ENCODE peak calls at places on chromosomes 5 and 9, in four cellular contexts. One of them, this sample, is unnamed.

GRCh38 chr9:6506571-6506970 is 93.6 kb downstream of the UHRF2 start:
- DNase-seq in psoas muscle: no peak
- DNase-seq in endothelial cell of umbilical vein: no peak
- DNase-seq in lower lobe of right lung: no peak
- DNase-seq in this sample: peak; percentile 49

GRCh38 chr5:10565785-10566506 is 2.1 kb downstream of the ANKRD33B start:
- DNase-seq in endothelial cell of umbilical vein: no peak
- DNase-seq in lower lobe of right lung: no peak
- DNase-seq in psoas muscle: peak; percentile 50
- DNase-seq in this sample: no peak

GRCh38 chr9:14452539-14452938 is 138.6 kb upstream of the NFIB start:
- DNase-seq in psoas muscle: no peak
- DNase-seq in lower lobe of right lung: no peak
- DNase-seq in endothelial cell of umbilical vein: no peak
- DNase-seq in this sample: no peak

GRCh38 chr5:32230356-32231099 is 56.4 kb upstream of the GOLPH3 start:
- DNase-seq in endothelial cell of umbilical vein: no peak
- DNase-seq in lower lobe of right lung: no peak
- DNase-seq in psoas muscle: no peak
- DNase-seq in this sample: no peak

GRCh38 chr5:39158127-39158593 is 61.2 kb downstream of the FYB1 start:
- DNase-seq in psoas muscle: no peak
- DNase-seq in endothelial cell of umbilical vein: peak; percentile 32
- DNase-seq in lower lobe of right lung: peak; percentile 52
- DNase-seq in this sample: no peak

GRCh38 chr9:123929177-123929869 is 603 bp downstream of the DENND1A start:
- DNase-seq in endothelial cell of umbilical vein: no peak
- DNase-seq in lower lobe of right lung: peak; percentile 48
- DNase-seq in psoas muscle: peak; percentile 59
- DNase-seq in this sample: no peak

GRCh38 chr5:159403906-159404641 is 73.8 kb upstream of the IL12B start:
- DNase-seq in lower lobe of right lung: no peak
- DNase-seq in psoas muscle: no peak
- DNase-seq in endothelial cell of umbilical vein: no peak
- DNase-seq in this sample: no peak

GRCh38 chr5:173620784-173621183 is 4.3 kb upstream of the BOD1 start:
- DNase-seq in psoas muscle: no peak
- DNase-seq in endothelial cell of umbilical vein: no peak
- DNase-seq in lower lobe of right lung: no peak
- DNase-seq in this sample: no peak

GRCh38 chr5:132767150-132767549 is 9.9 kb downstream of the SEPTIN8 start:
- DNase-seq in psoas muscle: no peak
- DNase-seq in endothelial cell of umbilical vein: peak; percentile 22
- DNase-seq in lower lobe of right lung: no peak
- DNase-seq in this sample: no peak

GRCh38 chr5:181170996-181171395 is 23.6 kb downstream of the OR2V2 start:
- DNase-seq in endothelial cell of umbilical vein: no peak
- DNase-seq in lower lobe of right lung: no peak
- DNase-seq in psoas muscle: no peak
- DNase-seq in this sample: peak; percentile 58

GRCh38 chr9:115164511-115164974 is 46.6 kb upstream of the TNC start:
- DNase-seq in psoas muscle: no peak
- DNase-seq in endothelial cell of umbilical vein: no peak
- DNase-seq in lower lobe of right lung: no peak
- DNase-seq in this sample: no peak

GRCh38 chr5:34865131-34865530 is 26.2 kb downstream of the TTC23L start:
- DNase-seq in endothelial cell of umbilical vein: peak; percentile 8
- DNase-seq in lower lobe of right lung: no peak
- DNase-seq in psoas muscle: no peak
- DNase-seq in this sample: no peak

GRCh38 chr5:115702025-115702424 is 76.2 kb upstream of the TMED7 start:
- DNase-seq in psoas muscle: no peak
- DNase-seq in endothelial cell of umbilical vein: no peak
- DNase-seq in lower lobe of right lung: no peak
- DNase-seq in this sample: no peak

GRCh38 chr5:74953961-74954720 is 88.0 kb upstream of the FAM169A start:
- DNase-seq in endothelial cell of umbilical vein: no peak
- DNase-seq in psoas muscle: no peak
- DNase-seq in lower lobe of right lung: no peak
- DNase-seq in this sample: no peak

GRCh38 chr5:93572773-93573626 is 8.0 kb downstream of the NR2F1-AS1 start:
- DNase-seq in lower lobe of right lung: no peak
- DNase-seq in psoas muscle: no peak
- DNase-seq in endothelial cell of umbilical vein: no peak
- DNase-seq in this sample: no peak

GRCh38 chr5:147520450-147520849 is 10.6 kb upstream of the DPYSL3 start:
- DNase-seq in lower lobe of right lung: no peak
- DNase-seq in psoas muscle: no peak
- DNase-seq in endothelial cell of umbilical vein: no peak
- DNase-seq in this sample: no peak

GRCh38 chr9:35385042-35385441 is 104.9 kb upstream of the RUSC2 start:
- DNase-seq in psoas muscle: no peak
- DNase-seq in lower lobe of right lung: no peak
- DNase-seq in endothelial cell of umbilical vein: peak; percentile 52
- DNase-seq in this sample: peak; percentile 31

GRCh38 chr9:126650830-126651341 is 37.2 kb downstream of the LMX1B start:
- DNase-seq in endothelial cell of umbilical vein: no peak
- DNase-seq in psoas muscle: no peak
- DNase-seq in lower lobe of right lung: no peak
- DNase-seq in this sample: no peak

GRCh38 chr9:112051812-112052211 is 123.3 kb downstream of the SUSD1 start:
- DNase-seq in endothelial cell of umbilical vein: no peak
- DNase-seq in psoas muscle: no peak
- DNase-seq in lower lobe of right lung: no peak
- DNase-seq in this sample: no peak

GRCh38 chr9:112047538-112048066 is 127.5 kb downstream of the SUSD1 start:
- DNase-seq in lower lobe of right lung: no peak
- DNase-seq in endothelial cell of umbilical vein: no peak
- DNase-seq in psoas muscle: no peak
- DNase-seq in this sample: no peak

GRCh38 chr9:112048924-112049785 is 125.9 kb downstream of the SUSD1 start:
- DNase-seq in endothelial cell of umbilical vein: no peak
- DNase-seq in lower lobe of right lung: no peak
- DNase-seq in psoas muscle: no peak
- DNase-seq in this sample: peak; percentile 59

GRCh38 chr9:112049834-112050516 is 125.1 kb downstream of the SUSD1 start:
- DNase-seq in lower lobe of right lung: no peak
- DNase-seq in endothelial cell of umbilical vein: no peak
- DNase-seq in psoas muscle: no peak
- DNase-seq in this sample: peak; percentile 49

GRCh38 chr9:112050544-112051475 is 124.3 kb downstream of the SUSD1 start:
- DNase-seq in endothelial cell of umbilical vein: peak; percentile 92
- DNase-seq in psoas muscle: no peak
- DNase-seq in lower lobe of right lung: no peak
- DNase-seq in this sample: peak; percentile 99
- H3K4me3 ChIP-seq in endothelial cell of umbilical vein: no peak overlapping the region
- H3K4me3 ChIP-seq in psoas muscle: no peak overlapping the region
- H3K4me3 ChIP-seq in lower lobe of right lung: no peak overlapping the region
- H3K4me3 ChIP-seq in this sample: no peak overlapping the region

GRCh38 chr9:136267261-136268111 is 21.9 kb upstream of the QSOX2 start:
- DNase-seq in endothelial cell of umbilical vein: peak; percentile 73
- DNase-seq in lower lobe of right lung: peak; percentile 88
- DNase-seq in psoas muscle: peak; percentile 88
- DNase-seq in this sample: peak; percentile 31
- TF ChIP-seq CTCF in endothelial cell of umbilical vein: no peak
- TF ChIP-seq CTCF in lower lobe of right lung: peak; percentile 20
- TF ChIP-seq CTCF in psoas muscle: no peak
- TF ChIP-seq CTCF in this sample: no peak

DNA sequence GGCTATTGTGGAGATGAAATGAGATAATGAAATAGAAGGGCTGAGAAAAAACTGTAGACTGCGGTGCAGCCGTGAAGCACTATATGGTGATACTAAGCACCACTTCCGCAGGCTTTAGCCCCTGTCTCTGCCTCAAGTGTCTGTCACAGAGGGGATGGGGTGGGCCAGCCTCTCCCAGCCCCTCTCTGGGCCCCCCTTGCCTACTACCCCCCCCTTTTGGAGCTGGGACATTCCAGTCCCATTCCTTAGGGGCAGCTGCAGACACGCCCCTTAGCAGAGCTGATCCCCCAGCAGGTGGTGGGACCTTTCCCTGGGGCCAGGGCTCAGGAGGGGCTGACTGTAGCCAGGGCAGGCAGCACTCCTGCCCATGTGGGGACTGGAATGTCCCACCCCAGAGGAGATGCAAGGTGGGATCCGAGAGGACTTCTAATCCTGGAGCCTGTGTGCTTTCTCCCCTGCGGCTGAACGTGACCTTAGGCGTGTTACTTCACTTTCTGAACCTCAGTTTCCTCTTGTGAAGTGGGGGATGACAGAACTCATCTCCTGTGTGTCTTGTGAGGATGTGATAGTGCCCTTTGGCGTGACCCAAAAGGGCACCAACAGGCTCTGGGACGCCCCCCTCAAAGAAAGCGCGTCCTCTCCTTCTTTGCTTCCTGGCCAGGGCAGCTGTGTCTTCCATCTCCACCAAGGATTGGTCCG is 2.0 kb downstream of the N4BP3 start:
- DNase-seq in lower lobe of right lung: no peak
- DNase-seq in endothelial cell of umbilical vein: no peak
- DNase-seq in psoas muscle: no peak
- DNase-seq in this sample: no peak
- H3K4me3 ChIP-seq in lower lobe of right lung: peak overlapping the region; percentile 63
- H3K4me3 ChIP-seq in endothelial cell of umbilical vein: peak overlapping the region; percentile 69
- H3K4me3 ChIP-seq in psoas muscle: peak overlapping the region; percentile 64
- H3K4me3 ChIP-seq in this sample: no peak overlapping the region

GRCh38 chr5:59319286-59319685 is 574.2 kb downstream of the PDE4D start:
- DNase-seq in psoas muscle: no peak
- DNase-seq in endothelial cell of umbilical vein: peak; percentile 31
- DNase-seq in lower lobe of right lung: no peak
- DNase-seq in this sample: no peak

GRCh38 chr5:59320420-59320819 is 573.1 kb downstream of the PDE4D start:
- DNase-seq in endothelial cell of umbilical vein: no peak
- DNase-seq in lower lobe of right lung: no peak
- DNase-seq in psoas muscle: no peak
- DNase-seq in this sample: no peak

GRCh38 chr5:59322887-59323286 is 570.6 kb downstream of the PDE4D start:
- DNase-seq in endothelial cell of umbilical vein: no peak
- DNase-seq in lower lobe of right lung: no peak
- DNase-seq in psoas muscle: no peak
- DNase-seq in this sample: no peak

GRCh38 chr5:59322058-59322457 is 571.5 kb downstream of the PDE4D start:
- DNase-seq in endothelial cell of umbilical vein: peak; percentile 53
- DNase-seq in lower lobe of right lung: no peak
- DNase-seq in psoas muscle: no peak
- DNase-seq in this sample: no peak

DNA sequence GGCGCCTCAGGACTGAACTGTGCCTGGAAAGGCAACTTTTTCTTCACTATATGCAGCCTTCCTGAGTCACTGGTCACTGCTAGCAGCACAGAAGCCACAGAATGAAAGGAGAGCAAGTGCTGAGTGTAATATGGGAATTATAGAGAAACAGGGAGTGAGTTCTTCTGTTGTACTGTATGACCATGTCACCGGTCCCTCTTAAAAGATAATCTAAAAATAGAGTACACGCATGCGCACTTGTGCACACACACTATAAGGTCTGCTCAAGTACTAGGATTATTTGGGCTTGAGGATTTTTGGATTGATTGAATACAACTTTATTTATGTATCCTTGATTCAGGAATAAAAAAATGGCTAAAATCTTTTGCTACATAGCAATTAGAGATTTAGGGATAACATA is 571.9 kb downstream of the PDE4D start:
- DNase-seq in psoas muscle: no peak
- DNase-seq in endothelial cell of umbilical vein: no peak
- DNase-seq in lower lobe of right lung: no peak
- DNase-seq in this sample: no peak
- TF ChIP-seq CTCF in psoas muscle: no peak
- TF ChIP-seq CTCF in endothelial cell of umbilical vein: no peak
- TF ChIP-seq CTCF in lower lobe of right lung: no peak
- TF ChIP-seq CTCF in this sample: no peak

GRCh38 chr5:135574493-135574892 is 4.3 kb downstream of the CXCL14 start:
- DNase-seq in psoas muscle: no peak
- DNase-seq in lower lobe of right lung: no peak
- DNase-seq in endothelial cell of umbilical vein: no peak
- DNase-seq in this sample: no peak

GRCh38 chr5:135578685-135579341 is at the start of gene CXCL14:
- DNase-seq in endothelial cell of umbilical vein: no peak
- DNase-seq in psoas muscle: peak; percentile 84
- DNase-seq in lower lobe of right lung: peak; percentile 55
- DNase-seq in this sample: peak; percentile 68

GRCh38 chr5:135578305-135578684 is 496 bp downstream of the CXCL14 start:
- DNase-seq in psoas muscle: no peak
- DNase-seq in endothelial cell of umbilical vein: no peak
- DNase-seq in lower lobe of right lung: no peak
- DNase-seq in this sample: no peak

GRCh38 chr5:135576075-135576599 is 2.7 kb downstream of the CXCL14 start:
- DNase-seq in psoas muscle: no peak
- DNase-seq in endothelial cell of umbilical vein: no peak
- DNase-seq in lower lobe of right lung: no peak
- DNase-seq in this sample: no peak

GRCh38 chr5:135577421-135577820 is 1.4 kb downstream of the CXCL14 start:
- DNase-seq in endothelial cell of umbilical vein: no peak
- DNase-seq in psoas muscle: no peak
- DNase-seq in lower lobe of right lung: no peak
- DNase-seq in this sample: no peak
- H3K4me3 ChIP-seq in endothelial cell of umbilical vein: no peak overlapping the region
- H3K4me3 ChIP-seq in psoas muscle: peak overlapping the region; percentile 57
- H3K4me3 ChIP-seq in lower lobe of right lung: no peak overlapping the region
- H3K4me3 ChIP-seq in this sample: peak overlapping the region; percentile 41

GRCh38 chr9:80049096-80049495 is 477.3 kb downstream of the TLE4 start:
- DNase-seq in endothelial cell of umbilical vein: no peak
- DNase-seq in psoas muscle: no peak
- DNase-seq in lower lobe of right lung: no peak
- DNase-seq in this sample: peak; percentile 40

DNA sequence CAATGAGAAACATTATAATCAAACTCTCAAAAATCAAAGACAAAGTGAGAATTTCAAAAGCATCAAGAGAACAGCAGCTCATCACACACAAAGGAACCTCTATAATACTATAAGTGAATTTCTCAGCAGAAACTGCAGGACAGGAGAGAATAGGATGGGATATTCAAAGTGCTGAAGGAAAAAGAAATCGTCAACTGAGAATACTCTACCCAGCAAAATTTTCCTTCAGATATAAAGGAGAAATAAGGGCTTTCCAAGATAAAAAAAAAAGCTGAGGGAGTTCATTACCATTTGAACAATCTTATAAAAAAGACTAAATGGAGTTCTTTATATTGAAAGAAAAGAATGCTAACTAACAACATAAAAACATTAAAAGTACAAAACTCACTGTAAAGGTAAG is 481.1 kb downstream of the TLE4 start:
- DNase-seq in psoas muscle: no peak
- DNase-seq in lower lobe of right lung: no peak
- DNase-seq in endothelial cell of umbilical vein: no peak
- DNase-seq in this sample: no peak
- TF ChIP-seq CTCF in psoas muscle: no peak
- TF ChIP-seq CTCF in lower lobe of right lung: no peak
- TF ChIP-seq CTCF in endothelial cell of umbilical vein: no peak
- TF ChIP-seq CTCF in this sample: no peak

This sample was measured in astrocyte of the cerebellum.